ENCODE peak calls at places on chromosomes 2 and 18, in ten cellular contexts. P is left ventricle myocardium inferior; V is IMR-90; O is SJSA1; D is PC-3; Y is coronary artery; C is CD8-positive, alpha-beta T cell; S is colonic mucosa; J is astrocyte of the spinal cord; I is mammary epithelial cell. U is an unnamed sample.

GRCh38 chr2:184554736-184555135 is 43.6 kb upstream of the ZNF804A start:
- DNase-seq in I (peak), O (peak), S (no peak), D (peak), C (no peak), Y (no peak), V (peak), J (peak), P (no peak), U (no peak)

GRCh38 chr2:172821370-172822338 is 86.0 kb downstream of the RAPGEF4 start:
- DNase-seq in Y (no peak), P (no peak), S (no peak), D (no peak), V (peak), J (peak), I (no peak), O (no peak), C (no peak), U (no peak)

GRCh38 chr18:32804126-32804888 is 31.5 kb upstream of the KLHL14 start:
- DNase-seq in C (no peak), O (no peak), V (no peak), P (no peak), J (no peak), S (no peak), Y (no peak), I (no peak), D (no peak), U (no peak)

GRCh38 chr2:54419386-54419785 is 36.7 kb upstream of the SPTBN1 start:
- DNase-seq in O (no peak), V (no peak), D (no peak), J (no peak), C (no peak), S (no peak), Y (no peak), I (no peak), P (no peak), U (no peak)

GRCh38 chr2:73283545-73284295 is 558 bp downstream of the FBXO41 start:
- DNase-seq in S (no peak), J (no peak), O (no peak), P (no peak), I (no peak), V (no peak), D (no peak), Y (peak), C (no peak), U (no peak)

GRCh38 chr2:192228685-192229084 is 34.0 kb upstream of the TMEFF2 start:
- DNase-seq in S (no peak), J (no peak), O (no peak), C (no peak), V (peak), I (peak), P (no peak), Y (no peak), D (no peak), U (no peak)

GRCh38 chr2:189504238-189504637 is 63.0 kb downstream of the WDR75 start:
- DNase-seq in C (no peak), Y (no peak), P (no peak), I (no peak), D (no peak), V (no peak), O (no peak), S (no peak), J (no peak), U (no peak)

GRCh38 chr18:3814840-3815239 is 364.9 kb downstream of the TGIF1 start:
- DNase-seq in V (peak), C (no peak), I (peak), S (no peak), D (peak), Y (no peak), J (peak), O (no peak), P (no peak), U (no peak)

GRCh38 chr2:46216213-46216612 is 81.0 kb upstream of the EPAS1 start:
- DNase-seq in S (no peak), V (peak), P (no peak), I (peak), O (no peak), Y (no peak), C (no peak), J (peak), D (peak), U (no peak)

GRCh38 chr18:76081536-76081935 is 413.5 kb downstream of the ZNF516 start:
- DNase-seq in J (no peak), D (no peak), S (no peak), C (no peak), O (no peak), I (no peak), P (no peak), Y (no peak), V (no peak), U (no peak)

GRCh38 chr2:31004252-31004651 is 134.0 kb downstream of the GALNT14 start:
- DNase-seq in V (no peak), C (no peak), Y (no peak), I (peak), S (no peak), D (no peak), J (no peak), P (no peak), O (no peak), U (no peak)

GRCh38 chr18:65788373-65788772 is 37.6 kb downstream of the CDH7 start:
- DNase-seq in J (no peak), I (no peak), Y (no peak), O (no peak), P (no peak), S (peak), D (peak), V (no peak), C (no peak), U (no peak)

GRCh38 chr18:40371673-40372072 is 1583.4 kb upstream of the PIK3C3 start:
- DNase-seq in D (peak), S (no peak), V (peak), Y (no peak), O (no peak), P (no peak), C (no peak), J (peak), I (peak), U (no peak)

GRCh38 chr2:41955641-41956040 is 92.2 kb upstream of the PKDCC start:
- DNase-seq in P (no peak), D (no peak), I (no peak), O (no peak), V (no peak), C (no peak), S (no peak), Y (no peak), J (no peak), U (no peak)

GRCh38 chr2:220687231-220687843 is 884.8 kb downstream of the EPHA4 start:
- DNase-seq in D (peak), S (peak), P (peak), V (peak), J (peak), I (peak), Y (no peak), C (peak), O (peak), U (peak)

GRCh38 chr2:148882051-148882450 is 7.0 kb downstream of the KIF5C start:
- DNase-seq in C (no peak), J (no peak), O (no peak), D (no peak), P (no peak), Y (no peak), S (no peak), V (no peak), I (no peak), U (no peak)

GRCh38 chr18:74732380-74732779 is 134.7 kb downstream of the ZNF407 start:
- DNase-seq in Y (no peak), C (no peak), P (no peak), I (no peak), V (no peak), J (no peak), O (no peak), S (no peak), D (no peak), U (no peak)

GRCh38 chr18:47901624-47902362 is 28.7 kb downstream of the SMAD2 start:
- DNase-seq in Y (no peak), P (no peak), I (peak), S (no peak), V (no peak), D (no peak), J (no peak), C (peak), O (no peak), U (no peak)

GRCh38 chr18:39909706-39910105 is 2045.3 kb upstream of the PIK3C3 start:
- DNase-seq in J (peak), C (no peak), O (no peak), S (no peak), I (no peak), P (no peak), Y (no peak), V (no peak), D (no peak), U (no peak)

GRCh38 chr18:610214-610928 is 13.6 kb downstream of the CLUL1 start:
- DNase-seq in J (no peak), C (no peak), D (no peak), Y (no peak), O (no peak), I (no peak), V (no peak), P (peak), S (no peak), U (peak)

GRCh38 chr2:36594849-36595248 is 3.1 kb downstream of the FEZ2 start:
- DNase-seq in S (peak), J (no peak), Y (no peak), I (no peak), V (no peak), O (no peak), C (no peak), P (no peak), D (no peak), U (no peak)

GRCh38 chr2:36597532-36598377 is at the start of gene FEZ2:
- DNase-seq in Y (peak), I (peak), S (peak), P (peak), D (peak), C (peak), O (peak), V (peak), J (peak), U (peak)

GRCh38 chr2:36597003-36597531 is 901 bp downstream of the FEZ2 start:
- DNase-seq in S (peak), J (no peak), V (no peak), P (no peak), C (no peak), D (no peak), I (peak), O (no peak), Y (no peak), U (no peak)

GRCh38 chr2:36596397-36596796 is 1.6 kb downstream of the FEZ2 start:
- DNase-seq in V (no peak), J (no peak), Y (no peak), O (no peak), P (no peak), S (no peak), I (no peak), D (no peak), C (no peak), U (no peak)
- H3K4me3 ChIP-seq in V (no peak), J (peak), Y (peak), O (no peak), P (peak), S (peak), I (peak), D (peak), C (no peak), U (no peak)

DNA sequence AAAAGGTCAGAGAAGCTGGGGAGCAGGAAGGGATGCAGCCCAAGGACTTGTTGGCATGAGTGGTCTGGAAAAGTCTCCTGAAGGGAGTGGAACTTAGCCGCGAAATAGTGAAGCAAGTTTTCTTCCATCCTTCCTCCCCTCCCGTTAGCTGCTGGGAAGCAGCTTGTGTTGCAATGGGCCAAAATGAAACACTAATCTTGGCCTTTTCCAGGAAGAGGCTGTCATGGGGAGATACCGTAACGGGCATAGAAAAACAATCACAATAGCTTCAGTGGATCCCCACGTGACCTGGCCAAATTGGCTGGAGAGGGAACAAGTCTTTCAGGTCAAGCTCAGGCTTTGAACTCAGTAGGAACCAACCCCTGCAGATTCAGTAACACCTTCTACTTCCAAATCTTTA is 49.3 kb downstream of the SEMA4F start:
- DNase-seq in J (no peak), C (no peak), O (no peak), P (no peak), S (no peak), V (no peak), I (no peak), D (no peak), Y (no peak), U (no peak)
- H3K4me3 ChIP-seq in J (no peak), C (no peak), O (no peak), P (no peak), S (no peak), V (no peak), I (no peak), D (no peak), Y (no peak), U (no peak)

GRCh38 chr2:241009191-241009590 is 10.8 kb downstream of the SNED1 start:
- DNase-seq in C (no peak), J (no peak), I (no peak), Y (no peak), S (no peak), O (peak), P (no peak), D (no peak), V (no peak), U (no peak)

GRCh38 chr2:241011751-241012510 is 13.5 kb downstream of the SNED1 start:
- DNase-seq in C (peak), O (no peak), P (no peak), J (no peak), D (no peak), S (no peak), Y (no peak), V (no peak), I (no peak), U (no peak)

GRCh38 chr2:241009601-241010530 is 11.4 kb downstream of the SNED1 start:
- DNase-seq in D (peak), C (peak), Y (peak), I (peak), O (peak), J (peak), S (no peak), P (no peak), V (peak), U (peak)

GRCh38 chr2:241011296-241011600 is 12.8 kb downstream of the SNED1 start:
- DNase-seq in Y (no peak), C (no peak), J (no peak), V (no peak), P (no peak), S (no peak), I (no peak), D (no peak), O (no peak), U (no peak)

DNA sequence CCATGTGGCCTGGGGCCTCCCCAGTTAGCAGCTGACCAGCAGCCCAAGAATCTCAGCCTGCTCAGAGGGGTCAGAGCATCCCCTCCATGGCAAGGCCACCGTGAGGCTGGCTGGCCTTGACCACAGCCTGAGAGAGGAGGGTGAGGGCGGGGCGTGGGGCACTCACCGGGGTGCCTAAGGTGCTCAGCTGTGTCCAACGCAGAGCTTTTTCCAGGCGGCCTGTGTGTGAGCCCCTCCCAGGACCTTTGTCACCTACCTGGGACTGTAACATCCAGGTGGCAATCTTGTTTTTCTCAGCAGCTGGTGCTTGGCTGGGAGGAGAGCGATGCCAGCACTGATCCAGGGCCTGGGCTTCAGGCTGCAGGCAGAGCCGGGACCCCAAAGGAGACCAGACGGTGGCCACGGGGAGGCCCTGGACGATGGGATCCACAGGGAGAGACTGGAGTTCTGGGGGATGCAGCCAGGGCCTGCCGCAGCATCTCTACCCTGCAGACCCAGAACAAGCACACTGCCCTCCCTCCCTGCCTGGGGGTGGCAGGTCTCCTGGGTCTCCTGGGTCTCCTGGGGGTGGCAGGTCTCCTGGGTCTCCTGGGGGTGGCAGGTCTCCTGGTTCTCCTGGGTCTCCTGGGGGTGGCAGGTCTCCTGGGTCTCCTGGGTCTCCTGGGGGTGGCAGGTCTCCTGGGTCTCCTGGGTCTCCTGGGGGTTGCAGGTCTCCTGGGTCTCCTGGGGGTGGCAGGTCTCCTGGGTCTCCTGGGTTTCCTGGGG is 12.3 kb downstream of the SNED1 start:
- DNase-seq in V (no peak), I (no peak), J (no peak), D (no peak), C (no peak), Y (peak), S (no peak), P (no peak), O (no peak), U (peak)
- H3K4me3 ChIP-seq in V (no peak), I (no peak), J (no peak), D (peak), C (peak), Y (peak), S (peak), P (peak), O (peak), U (no peak)

GRCh38 chr2:145860083-145860482 is 1340.2 kb upstream of the ZEB2 start:
- DNase-seq in J (no peak), V (no peak), Y (no peak), O (no peak), C (no peak), P (no peak), S (no peak), I (peak), D (peak), U (no peak)

DNA sequence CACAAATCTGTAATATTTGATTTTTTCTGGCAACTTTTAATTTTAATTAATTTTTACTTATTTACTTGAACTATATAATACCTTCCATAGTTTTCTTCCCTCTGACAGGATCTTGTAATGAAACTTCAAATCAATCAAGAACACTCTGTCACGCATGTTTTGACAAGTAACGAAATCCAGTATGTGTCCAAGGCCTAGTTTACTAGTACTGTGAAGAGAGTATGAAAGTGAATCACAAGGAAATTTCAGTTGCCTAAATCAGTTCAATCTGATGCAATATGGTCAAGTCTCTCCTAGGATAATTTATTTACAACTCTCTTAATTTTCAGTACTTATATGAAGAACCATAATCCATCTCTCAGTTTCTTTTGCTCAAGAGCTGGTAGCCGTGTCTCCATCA is 1344.6 kb upstream of the ZEB2 start:
- DNase-seq in O (no peak), D (no peak), S (no peak), V (no peak), Y (no peak), P (no peak), I (no peak), J (no peak), C (no peak), U (no peak)
- H3K4me3 ChIP-seq in O (no peak), D (no peak), S (no peak), V (no peak), Y (no peak), P (no peak), I (no peak), J (no peak), C (no peak), U (no peak)

DNA sequence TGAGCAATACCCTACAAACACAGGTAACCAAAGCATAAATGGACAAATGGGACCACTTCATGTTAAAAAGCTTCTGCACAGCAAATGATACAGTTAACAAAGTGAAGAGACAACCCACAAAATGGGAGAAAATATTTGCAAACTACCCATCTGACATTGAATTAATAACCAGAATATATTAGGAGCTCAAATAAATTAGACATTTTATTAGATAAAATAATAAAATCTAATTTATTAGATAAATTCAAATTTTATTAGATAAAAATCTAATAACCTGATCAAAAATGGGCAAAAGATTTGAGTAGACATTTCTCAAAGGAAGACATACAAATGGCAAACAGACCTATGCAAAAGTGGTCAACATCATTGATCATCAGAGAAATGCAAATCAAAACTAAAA is 35.8 kb upstream of the KCNH7 start:
- DNase-seq in D (no peak), O (no peak), C (no peak), J (no peak), I (no peak), V (no peak), Y (no peak), P (no peak), S (no peak), U (no peak)
- H3K4me3 ChIP-seq in D (no peak), O (no peak), C (no peak), J (no peak), I (no peak), V (no peak), Y (no peak), P (no peak), S (no peak), U (no peak)

GRCh38 chr18:22179631-22180030 is 10.2 kb downstream of the GATA6 start:
- DNase-seq in D (no peak), S (no peak), C (no peak), O (no peak), I (no peak), J (no peak), V (no peak), Y (no peak), P (no peak), U (no peak)

GRCh38 chr18:22176622-22177495 is 7.5 kb downstream of the GATA6 start:
- DNase-seq in I (no peak), O (no peak), D (no peak), V (no peak), J (no peak), C (no peak), P (peak), Y (no peak), S (peak), U (peak)

GRCh38 chr18:22179174-22179573 is 9.8 kb downstream of the GATA6 start:
- DNase-seq in C (no peak), S (no peak), I (no peak), O (no peak), J (no peak), V (no peak), D (peak), Y (no peak), P (no peak), U (no peak)

GRCh38 chr18:22176282-22176621 is 6.9 kb downstream of the GATA6 start:
- DNase-seq in D (no peak), Y (no peak), S (peak), P (no peak), V (no peak), O (no peak), J (no peak), I (no peak), C (no peak), U (no peak)

GRCh38 chr18:22177496-22177866 is 8.1 kb downstream of the GATA6 start:
- DNase-seq in O (no peak), I (no peak), S (peak), Y (no peak), J (no peak), V (no peak), D (no peak), C (no peak), P (no peak), U (no peak)
- H3K4me3 ChIP-seq in O (no peak), I (no peak), S (no peak), Y (peak), J (no peak), V (no peak), D (no peak), C (no peak), P (peak), U (peak)

DNA sequence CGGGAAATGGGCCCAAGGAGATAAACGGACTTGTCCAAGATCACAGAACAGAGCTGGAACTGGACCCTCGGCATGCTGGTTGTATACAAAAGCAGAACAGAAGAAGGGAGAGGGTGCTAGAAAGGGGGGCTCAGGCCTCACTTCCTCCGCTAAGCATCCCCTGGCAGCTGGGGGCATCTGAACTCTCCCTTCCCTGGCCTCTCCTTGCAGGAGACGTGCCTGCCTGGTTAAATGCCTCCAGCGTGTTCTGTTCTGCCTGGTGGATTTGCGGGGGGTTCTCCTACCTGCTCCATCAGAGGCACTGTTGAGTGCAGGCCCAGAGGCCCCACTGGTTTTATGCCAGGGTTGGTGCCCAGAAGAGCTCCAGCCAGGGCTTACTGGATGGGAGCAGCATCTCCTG is 124.7 kb downstream of the ZFP36L2 start:
- DNase-seq in P (no peak), C (no peak), I (no peak), V (no peak), O (no peak), J (no peak), S (no peak), D (no peak), Y (no peak), U (no peak)
- H3K4me3 ChIP-seq in P (peak), C (no peak), I (no peak), V (no peak), O (no peak), J (no peak), S (no peak), D (no peak), Y (peak), U (peak)